ENCODE peak calls at places on chromosomes 1 and 21, in four cellular contexts. B is Right ventricle myocardium superior; I is left colon; Q is stimulated activated CD8-positive, alpha-beta memory T cell treated with anti-CD3 and anti-CD28 coated beads, Interleukin-15, amount 100 ng/mL, for 48 hours. U is an unnamed sample.

GRCh38 chr1:74317663-74318062 is 82.5 kb downstream of the TNNI3K start:
- DNase-seq in I (no peak), Q (no peak), B (no peak), U (no peak)

GRCh38 chr1:221900678-221901077 is 158.8 kb upstream of the DUSP10 start:
- DNase-seq in B (no peak), I (no peak), Q (no peak), U (no peak)

GRCh38 chr1:246292571-246292970 is 214.5 kb downstream of the SMYD3 start:
- DNase-seq in B (no peak), I (no peak), Q (no peak), U (no peak)

GRCh38 chr1:24424207-24424606 is 8.6 kb downstream of the NIPAL3 start:
- DNase-seq in Q (no peak), B (no peak), I (no peak), U (no peak)

GRCh38 chr1:202247837-202248795 is 54.5 kb downstream of the LGR6 start:
- DNase-seq in Q (no peak), B (no peak), I (no peak), U (no peak)

GRCh38 chr1:201586806-201587205 is 47.9 kb downstream of the NAV1 start:
- DNase-seq in B (no peak), I (no peak), Q (no peak), U (no peak)

GRCh38 chr1:72280714-72281113 is 1.6 kb downstream of the NEGR1 start:
- DNase-seq in B (no peak), I (no peak), Q (no peak), U (no peak)

GRCh38 chr1:231518485-231519035 is 9.9 kb upstream of the TSNAX start:
- DNase-seq in I (no peak), B (no peak), Q (no peak), U (no peak)

GRCh38 chr1:68046885-68047658 is 3.4 kb downstream of the DIRAS3 start:
- DNase-seq in Q (no peak), B (no peak), I (no peak), U (no peak)

GRCh38 chr21:42570841-42571387 is 57.3 kb downstream of the SLC37A1 start:
- DNase-seq in B (peak; percentile 34), I (peak; percentile 19), Q (no peak), U (peak; percentile 46)

GRCh38 chr1:27570383-27570755 is 33.6 kb downstream of the AHDC1 start:
- DNase-seq in I (no peak), Q (no peak), B (peak; percentile 44), U (peak; percentile 65)

GRCh38 chr1:156623946-156624813 is 5.0 kb downstream of the HAPLN2 start:
- DNase-seq in I (no peak), Q (no peak), B (peak; percentile 70), U (peak; percentile 60)

GRCh38 chr1:165631403-165632151 is 543 bp downstream of the MGST3 start:
- DNase-seq in B (peak; percentile 64), I (peak; percentile 60), Q (peak; percentile 44), U (peak; percentile 77)

GRCh38 chr1:115679141-115679611 is 37.4 kb downstream of the VANGL1 start:
- DNase-seq in B (peak; percentile 66), Q (no peak), I (peak; percentile 54), U (peak; percentile 77)

GRCh38 chr1:32241011-32241763 is 5.8 kb upstream of the FAM167B start:
- DNase-seq in B (peak; percentile 78), Q (no peak), I (peak; percentile 63), U (peak; percentile 82)

GRCh38 chr21:36820176-36821031 is 121.5 kb downstream of the SIM2 start:
- DNase-seq in I (no peak), B (no peak), Q (no peak), U (no peak)

GRCh38 chr1:107648071-107648470 is 316.9 kb downstream of the VAV3 start:
- DNase-seq in I (no peak), B (no peak), Q (no peak), U (no peak)

GRCh38 chr1:118118469-118118868 is 66.6 kb downstream of the SPAG17 start:
- DNase-seq in B (peak; percentile 49), Q (no peak), I (peak; percentile 42), U (peak; percentile 19)

GRCh38 chr1:107786214-107786842 is 178.7 kb downstream of the VAV3 start:
- DNase-seq in B (no peak), Q (no peak), I (no peak), U (no peak)

GRCh38 chr1:47951026-47951425 is 46.2 kb downstream of the TRABD2B start:
- DNase-seq in Q (no peak), I (no peak), B (no peak), U (peak; percentile 63)

GRCh38 chr1:29713857-29714256 is 477.5 kb downstream of the PTPRU start:
- DNase-seq in Q (no peak), I (no peak), B (no peak), U (no peak)

GRCh38 chr1:200029035-200029623 is 1.6 kb downstream of the NR5A2 start:
- DNase-seq in Q (no peak), B (no peak), I (peak; percentile 33), U (no peak)

GRCh38 chr1:226425431-226426031 is 17.6 kb upstream of the PARP1 start:
- DNase-seq in Q (peak; percentile 20), I (no peak), B (no peak), U (no peak)

GRCh38 chr1:65722461-65722860 is 70.2 kb upstream of the PDE4B start:
- DNase-seq in B (no peak), I (no peak), Q (no peak), U (no peak)

GRCh38 chr1:40772146-40772770 is 11.3 kb upstream of the KCNQ4 start:
- DNase-seq in Q (no peak), I (no peak), B (no peak), U (no peak)

GRCh38 chr1:56541408-56541807 is 38.0 kb downstream of the PLPP3 start:
- DNase-seq in I (no peak), Q (no peak), B (no peak), U (no peak)

GRCh38 chr21:15686506-15686905 is 43.3 kb upstream of the USP25 start:
- DNase-seq in Q (no peak), I (no peak), B (no peak), U (no peak)

GRCh38 chr21:42437786-42438185 is 34.1 kb downstream of the UBASH3A start:
- DNase-seq in I (peak; percentile 10), B (no peak), Q (no peak), U (no peak)

GRCh38 chr1:160400284-160400645 is at the start of gene VANGL2:
- DNase-seq in B (peak; percentile 85), Q (peak; percentile 20), I (peak; percentile 69), U (peak; percentile 95)

GRCh38 chr1:205284420-205285144 is 37.0 kb downstream of the NUAK2 start:
- DNase-seq in Q (peak; percentile 77), B (peak; percentile 89), I (peak; percentile 89), U (peak; percentile 85)

GRCh38 chr1:162951553-162952315 is 90.8 kb upstream of the CCDC190 start:
- DNase-seq in Q (no peak), B (no peak), I (no peak), U (no peak)

GRCh38 chr1:235873045-235873444 is 6.3 kb upstream of the LYST start:
- DNase-seq in I (no peak), Q (peak; percentile 30), B (no peak), U (no peak)

GRCh38 chr1:245915406-245915805 is 591.7 kb downstream of the SMYD3 start:
- DNase-seq in B (no peak), I (no peak), Q (no peak), U (no peak)

GRCh38 chr1:158806909-158807601 is 24.1 kb upstream of the MNDA start:
- DNase-seq in B (no peak), I (no peak), Q (no peak), U (no peak)

GRCh38 chr1:8092603-8093141 is 66.6 kb upstream of the ERRFI1 start:
- DNase-seq in Q (no peak), I (no peak), B (no peak), U (no peak)

GRCh38 chr1:90973897-90974798 is 47.7 kb downstream of the ZNF644 start:
- DNase-seq in B (no peak), I (no peak), Q (no peak), U (no peak)

GRCh38 chr1:95117207-95118018 is at the start of gene TLCD4:
- DNase-seq in I (peak; percentile 51), Q (peak; percentile 0), B (peak; percentile 81), U (peak; percentile 90)

U was measured in right cardiac atrium.